ENCODE peak calls at places on chromosome 15, in nine cellular contexts. I is A549, J is testis, Z is spleen, S is cardiac muscle cell, L is tibial nerve, C is lung, T is tibial artery, O is transverse colon. W is an unnamed sample.

GRCh38 chr15:80991446-80991845 is 1.8 kb upstream of the MESD start:
- DNase-seq in J (peak), O (peak), C (peak), T (peak), S (no peak), L (peak), I (no peak), Z (no peak), W (no peak)

GRCh38 chr15:63985221-63986184 is 60.8 kb downstream of the DAPK2 start:
- DNase-seq in T (peak), S (peak), C (peak), Z (peak), J (peak), O (no peak), I (no peak), L (no peak), W (no peak)

GRCh38 chr15:65778269-65778668 is 13.8 kb downstream of the DENND4A start:
- DNase-seq in L (no peak), C (no peak), J (no peak), Z (no peak), S (no peak), T (no peak), O (no peak), I (no peak), W (no peak)

GRCh38 chr15:89807689-89808088 is 7.0 kb downstream of the ANPEP start:
- DNase-seq in S (no peak), Z (no peak), T (no peak), J (no peak), O (no peak), C (no peak), I (no peak), L (no peak), W (no peak)

GRCh38 chr15:96285715-96286367 is 44.7 kb upstream of the NR2F2 start:
- DNase-seq in O (no peak), C (no peak), I (no peak), Z (no peak), L (no peak), S (no peak), J (peak), T (no peak), W (no peak)

GRCh38 chr15:67836477-67836876 is 3.4 kb downstream of the RNU6-1 start:
- DNase-seq in T (peak), O (peak), I (peak), J (peak), Z (peak), C (no peak), L (peak), S (peak), W (peak)

GRCh38 chr15:100733088-100733487 is 130.7 kb downstream of the ASB7 start:
- DNase-seq in S (no peak), Z (no peak), T (no peak), C (no peak), J (no peak), L (no peak), O (no peak), I (peak), W (no peak)

GRCh38 chr15:58228708-58229107 is 90.5 kb downstream of the AQP9 start:
- DNase-seq in C (no peak), Z (no peak), I (peak), L (no peak), O (no peak), J (no peak), S (peak), T (no peak), W (no peak)

GRCh38 chr15:29244544-29244943 is 25.1 kb downstream of the NSMCE3 start:
- DNase-seq in C (no peak), O (no peak), I (no peak), T (no peak), J (no peak), Z (no peak), L (no peak), S (no peak), W (no peak)

GRCh38 chr15:56245871-56246814 is 2.5 kb upstream of the RFX7 start:
- DNase-seq in Z (peak), T (peak), O (peak), J (peak), S (peak), C (peak), L (peak), I (peak), W (peak)

GRCh38 chr15:100710744-100711478 is 108.5 kb downstream of the ASB7 start:
- DNase-seq in S (no peak), J (peak), Z (no peak), I (no peak), L (no peak), C (no peak), O (no peak), T (no peak), W (no peak)

GRCh38 chr15:27784107-27784506 is 315.0 kb downstream of the OCA2 start:
- DNase-seq in S (no peak), L (no peak), I (no peak), T (no peak), O (no peak), C (no peak), Z (no peak), J (no peak), W (no peak)

GRCh38 chr15:29092376-29093064 is 177.1 kb downstream of the NSMCE3 start:
- DNase-seq in C (no peak), S (no peak), L (no peak), Z (peak), O (no peak), I (no peak), T (no peak), J (no peak), W (no peak)

GRCh38 chr15:90838066-90838465 is 30.3 kb upstream of the FURIN start:
- DNase-seq in S (no peak), C (no peak), I (no peak), O (peak), T (no peak), Z (peak), L (no peak), J (no peak), W (no peak)

GRCh38 chr15:100207053-100207452 is 134.7 kb downstream of the ADAMTS17 start:
- DNase-seq in O (no peak), L (no peak), S (peak), C (no peak), J (no peak), T (no peak), I (no peak), Z (peak), W (no peak)

GRCh38 chr15:41558400-41559238 is at the start of gene TYRO3:
- DNase-seq in J (peak), S (peak), L (peak), C (no peak), Z (peak), T (peak), I (no peak), O (peak), W (peak)

GRCh38 chr15:25685216-25685569 is 177.9 kb downstream of the ATP10A start:
- DNase-seq in T (no peak), L (no peak), S (no peak), O (no peak), Z (no peak), J (no peak), I (no peak), C (no peak), W (no peak)

GRCh38 chr15:101114146-101114545 is 137.7 kb downstream of the CHSY1 start:
- DNase-seq in J (no peak), Z (peak), C (no peak), I (no peak), O (no peak), T (peak), S (no peak), L (no peak), W (peak)

GRCh38 chr15:95522533-95522932 is 808.0 kb upstream of the NR2F2 start:
- DNase-seq in T (no peak), J (no peak), S (no peak), L (no peak), Z (no peak), C (no peak), I (no peak), O (no peak), W (no peak)

GRCh38 chr15:70254186-70254974 is 156.7 kb upstream of the TLE3 start:
- DNase-seq in S (no peak), T (peak), C (no peak), Z (peak), I (no peak), J (no peak), L (no peak), O (no peak), W (no peak)

GRCh38 chr15:97319316-97319715 is 641.2 kb upstream of the ARRDC4 start:
- DNase-seq in J (no peak), C (no peak), L (no peak), T (no peak), Z (no peak), S (no peak), O (no peak), I (no peak), W (no peak)

GRCh38 chr15:95538693-95539092 is 791.8 kb upstream of the NR2F2 start:
- DNase-seq in L (no peak), C (no peak), T (no peak), Z (no peak), J (no peak), S (no peak), O (no peak), I (no peak), W (no peak)

GRCh38 chr15:84821501-84822021 is 4.4 kb downstream of the ALPK3 start:
- DNase-seq in Z (peak), I (no peak), S (no peak), L (no peak), T (peak), C (no peak), O (no peak), J (no peak), W (no peak)

GRCh38 chr15:22780267-22780666 is 6.2 kb upstream of the NIPA1 start:
- DNase-seq in Z (no peak), T (no peak), S (no peak), O (no peak), L (no peak), C (no peak), I (no peak), J (no peak), W (no peak)

GRCh38 chr15:86235667-86236066 is 156.0 kb downstream of the AGBL1 start:
- DNase-seq in J (no peak), C (no peak), T (no peak), L (no peak), Z (no peak), O (no peak), I (no peak), S (no peak), W (no peak)

GRCh38 chr15:101413239-101413638 is 76.3 kb downstream of the PCSK6 start:
- DNase-seq in Z (no peak), L (no peak), C (no peak), T (no peak), J (no peak), S (no peak), O (no peak), I (no peak), W (no peak)

GRCh38 chr15:95559875-95560394 is 770.6 kb upstream of the NR2F2 start:
- DNase-seq in Z (no peak), L (peak), O (no peak), J (no peak), S (no peak), T (peak), C (no peak), I (peak), W (no peak)

GRCh38 chr15:39184701-39185390 is 396.0 kb upstream of the THBS1 start:
- DNase-seq in T (no peak), Z (no peak), S (no peak), C (no peak), O (no peak), I (no peak), L (no peak), J (no peak), W (no peak)

GRCh38 chr15:51030649-51031316 is 63.9 kb downstream of the TNFAIP8L3 start:
- DNase-seq in T (peak), I (peak), Z (no peak), C (no peak), O (no peak), S (no peak), J (no peak), L (no peak), W (no peak)

GRCh38 chr15:34610388-34610787 is 26.9 kb upstream of the GOLGA8B start:
- DNase-seq in J (no peak), O (no peak), S (peak), I (peak), T (no peak), Z (no peak), C (no peak), L (no peak), W (no peak)

GRCh38 chr15:100940785-100941379 is 21.7 kb downstream of the LRRK1 start:
- DNase-seq in J (no peak), T (no peak), L (no peak), Z (no peak), C (no peak), I (no peak), O (no peak), S (no peak), W (no peak)

GRCh38 chr15:82832601-82833209 is 23.3 kb downstream of the WHAMM start:
- DNase-seq in S (no peak), L (peak), J (no peak), I (peak), C (no peak), O (no peak), Z (no peak), T (no peak), W (no peak)

GRCh38 chr15:66936115-66936863 is 129.1 kb upstream of the SMAD3 start:
- DNase-seq in Z (no peak), L (peak), J (peak), I (no peak), T (peak), O (no peak), S (no peak), C (no peak), W (peak)

GRCh38 chr15:67948215-67948614 is 105.9 kb upstream of the PIAS1 start:
- DNase-seq in S (no peak), L (no peak), O (no peak), Z (no peak), I (no peak), C (no peak), T (no peak), J (no peak), W (no peak)

DNA sequence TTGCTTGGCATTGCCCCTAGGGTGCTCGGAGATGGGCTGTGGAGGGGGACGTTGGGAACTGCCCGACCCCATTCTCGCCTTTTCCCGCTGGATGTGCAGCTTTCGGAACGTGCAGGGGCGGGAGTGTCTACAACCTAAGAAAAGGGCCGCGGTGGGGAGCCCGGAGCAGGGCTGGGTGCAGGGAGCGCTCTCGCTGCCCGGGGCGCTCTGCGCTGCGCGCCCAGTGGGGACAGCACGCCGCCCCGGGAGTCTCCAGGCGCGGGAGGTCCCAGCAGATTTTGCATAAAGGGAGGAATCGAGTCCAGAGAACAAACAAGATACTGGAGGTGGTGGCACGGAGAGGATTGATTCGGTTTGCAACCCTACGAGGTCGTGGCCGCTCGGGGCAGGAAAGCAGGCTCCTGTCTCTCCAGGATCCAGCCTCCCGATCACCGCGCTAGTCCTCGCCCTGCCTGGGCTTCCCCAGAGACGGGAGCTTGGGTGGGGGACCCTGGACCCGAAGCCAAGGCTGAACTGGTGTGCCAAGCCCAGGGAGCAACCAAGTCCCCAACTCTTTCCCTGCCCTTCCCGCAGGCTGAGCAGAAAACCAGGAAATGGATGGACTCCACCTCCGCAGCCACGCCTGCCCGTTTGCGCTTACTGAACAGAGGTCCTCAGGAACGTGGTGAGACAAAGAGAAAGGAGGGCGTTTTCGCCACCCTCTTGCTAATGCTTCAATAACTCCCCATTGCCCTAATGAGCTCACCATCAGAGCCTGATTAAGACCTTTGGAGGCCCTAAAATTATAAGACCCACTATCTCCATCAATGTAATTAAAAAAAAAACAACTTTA is 59.7 kb downstream of the NOX5 start:
- DNase-seq in C (peak), I (peak), L (peak), Z (no peak), J (peak), O (peak), S (peak), T (no peak), W (peak)
- TF ChIP-seq CTCF in C (no peak), I (peak), L (no peak), Z (no peak), J (no peak), O (no peak), S (peak), T (no peak), W (peak)

GRCh38 chr15:36917411-36918267 is 182.7 kb downstream of the MEIS2 start:
- DNase-seq in I (no peak), C (no peak), O (no peak), J (no peak), S (no peak), Z (no peak), T (no peak), L (no peak), W (no peak)

GRCh38 chr15:36911322-36911944 is 188.9 kb downstream of the MEIS2 start:
- DNase-seq in I (no peak), C (no peak), L (no peak), S (no peak), T (no peak), J (no peak), O (no peak), Z (no peak), W (no peak)

GRCh38 chr15:36914962-36915808 is 185.2 kb downstream of the MEIS2 start:
- DNase-seq in Z (no peak), S (no peak), L (no peak), I (no peak), O (no peak), J (no peak), C (no peak), T (no peak), W (no peak)

GRCh38 chr15:36912311-36912712 is 188.0 kb downstream of the MEIS2 start:
- DNase-seq in O (no peak), C (no peak), Z (no peak), S (no peak), I (no peak), L (no peak), T (no peak), J (no peak), W (no peak)

DNA sequence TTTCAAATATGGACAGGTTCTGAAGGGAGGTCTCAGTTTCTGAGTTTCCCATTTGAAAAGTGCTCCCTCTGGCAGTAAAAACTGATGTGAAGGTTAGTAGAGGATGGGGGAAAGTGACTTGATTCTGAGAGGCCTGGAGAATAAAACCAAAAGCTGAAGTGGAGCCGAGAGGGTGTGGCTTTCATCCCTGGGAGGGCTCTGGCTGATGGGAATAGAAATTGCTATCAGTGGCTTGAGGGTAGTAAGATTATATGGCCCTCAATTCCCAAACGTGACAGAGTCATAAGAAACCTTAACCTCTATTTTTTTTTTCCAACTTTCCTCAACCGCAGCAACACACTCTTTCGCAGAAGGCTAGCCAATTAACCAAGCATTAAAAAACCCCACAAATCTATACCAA is 185.9 kb downstream of the MEIS2 start:
- DNase-seq in S (no peak), O (no peak), I (no peak), T (no peak), Z (no peak), L (no peak), C (no peak), J (peak), W (no peak)
- H3K27ac ChIP-seq in S (no peak), O (no peak), I (no peak), T (no peak), Z (no peak), L (no peak), C (peak), J (no peak), W (no peak)

GRCh38 chr15:43789409-43789808 is 2.7 kb upstream of the SERF2 start:
- DNase-seq in L (no peak), J (no peak), I (no peak), Z (no peak), T (no peak), O (no peak), C (no peak), S (no peak), W (no peak)
- H3K4me3 ChIP-seq in L (no peak), J (no peak), I (no peak), Z (no peak), T (no peak), O (no peak), C (no peak), S (no peak), W (no peak)

GRCh38 chr15:40354408-40355171 is 3.4 kb upstream of the DISP2 start:
- DNase-seq in L (no peak), J (peak), O (peak), C (no peak), S (peak), I (no peak), Z (peak), T (no peak), W (peak)
- TF ChIP-seq CTCF in L (no peak), J (peak), O (peak), C (no peak), S (peak), I (no peak), Z (peak), T (peak), W (peak)

DNA sequence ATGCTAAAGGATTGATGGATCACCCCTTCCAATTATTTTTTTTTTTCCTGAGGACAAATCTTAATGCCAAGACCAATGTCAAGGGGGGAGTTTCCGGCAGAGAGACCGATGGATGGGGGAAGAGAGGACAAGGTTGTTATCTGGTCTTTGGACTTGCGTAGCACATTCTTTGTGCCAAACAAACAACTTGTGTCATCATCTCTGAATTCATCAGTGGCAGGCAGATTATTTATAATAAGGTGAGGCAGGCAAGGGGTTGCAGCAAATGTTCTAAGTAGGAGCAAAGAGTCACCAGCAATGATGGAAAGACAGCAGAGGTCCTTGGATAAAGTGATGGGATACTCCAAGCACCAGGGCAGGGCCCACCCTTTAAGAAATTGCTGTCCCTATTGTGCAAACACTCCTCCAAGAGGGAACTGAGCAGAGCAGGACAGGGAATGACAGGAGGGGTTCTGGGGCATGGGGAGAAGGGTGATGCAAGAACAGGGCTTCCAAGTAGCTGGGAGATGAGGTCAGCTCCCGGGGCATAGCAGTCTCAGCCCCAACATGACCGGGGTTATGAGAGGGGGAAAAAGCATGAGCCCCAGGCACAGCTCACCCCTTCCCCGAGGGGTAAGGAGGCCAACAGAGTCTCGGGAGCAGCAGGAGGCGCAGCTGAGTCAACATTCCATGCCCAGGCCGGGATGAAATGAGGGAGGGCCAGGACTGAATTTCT is 57.4 kb downstream of the ANXA2 start:
- DNase-seq in C (no peak), S (no peak), Z (no peak), J (no peak), L (no peak), T (no peak), O (no peak), I (no peak), W (peak)
- H3K27ac ChIP-seq in C (no peak), S (no peak), Z (no peak), J (no peak), L (no peak), T (no peak), O (no peak), I (peak), W (no peak)

DNA sequence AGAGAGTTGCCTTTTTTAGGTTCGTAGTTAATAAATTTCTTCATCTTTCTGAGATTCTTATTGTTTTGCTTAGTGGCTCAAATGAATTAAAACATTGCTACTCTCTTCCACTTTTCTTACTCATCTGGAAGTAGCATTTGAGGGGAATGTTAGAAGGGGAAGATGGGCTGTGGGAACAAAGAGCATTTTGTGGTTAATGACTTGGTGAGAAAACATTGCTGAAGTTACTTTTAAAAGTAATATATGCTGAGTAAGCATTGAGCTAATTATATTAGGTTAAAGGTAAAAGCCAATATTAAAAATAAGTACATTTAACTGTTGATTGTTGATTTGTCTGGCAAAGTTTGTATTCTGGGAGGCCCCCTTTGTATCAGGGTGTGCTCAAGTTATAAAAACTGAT is 5.7 kb downstream of the MORF4L1 start:
- DNase-seq in O (no peak), I (no peak), Z (no peak), C (no peak), S (no peak), J (no peak), L (no peak), T (no peak), W (no peak)
- H3K4me3 ChIP-seq in O (peak), I (no peak), Z (no peak), C (no peak), S (no peak), J (no peak), L (no peak), T (peak), W (peak)